ENCODE peak calls at places on chromosomes 1 and 21, in five cellular contexts. One of them, this sample, is unnamed.

GRCh38 chr1:154998818-154999650 is 3.6 kb upstream of the ZBTB7B start:
- DNase-seq in Daoy: peak
- DNase-seq in thoracic aorta: no peak
- DNase-seq in D341Med: peak
- DNase-seq in coronary artery: peak
- DNase-seq in this sample: peak

GRCh38 chr1:3501856-3502665 is 47.6 kb downstream of the ARHGEF16 start:
- DNase-seq in coronary artery: peak
- DNase-seq in Daoy: peak
- DNase-seq in D341Med: peak
- DNase-seq in thoracic aorta: no peak
- DNase-seq in this sample: no peak

GRCh38 chr1:245270063-245270462 is 115.3 kb downstream of the KIF26B start:
- DNase-seq in Daoy: no peak
- DNase-seq in D341Med: no peak
- DNase-seq in coronary artery: no peak
- DNase-seq in thoracic aorta: no peak
- DNase-seq in this sample: no peak

GRCh38 chr1:204130178-204130577 is 21.7 kb downstream of the ETNK2 start:
- DNase-seq in thoracic aorta: no peak
- DNase-seq in D341Med: no peak
- DNase-seq in Daoy: peak
- DNase-seq in coronary artery: no peak
- DNase-seq in this sample: no peak

GRCh38 chr21:38386967-38387366 is 111.3 kb downstream of the ERG start:
- DNase-seq in thoracic aorta: no peak
- DNase-seq in coronary artery: no peak
- DNase-seq in D341Med: no peak
- DNase-seq in Daoy: peak
- DNase-seq in this sample: no peak

GRCh38 chr1:52707927-52708655 is 9.9 kb upstream of the COA7 start:
- DNase-seq in Daoy: peak
- DNase-seq in thoracic aorta: no peak
- DNase-seq in coronary artery: no peak
- DNase-seq in D341Med: no peak
- DNase-seq in this sample: peak

GRCh38 chr1:82269466-82269865 is 468.7 kb downstream of the ADGRL2 start:
- DNase-seq in D341Med: no peak
- DNase-seq in coronary artery: no peak
- DNase-seq in Daoy: peak
- DNase-seq in thoracic aorta: no peak
- DNase-seq in this sample: no peak

GRCh38 chr1:53686371-53687267 is 52.3 kb downstream of the GLIS1 start:
- DNase-seq in D341Med: no peak
- DNase-seq in Daoy: peak
- DNase-seq in thoracic aorta: no peak
- DNase-seq in coronary artery: no peak
- DNase-seq in this sample: no peak

GRCh38 chr1:192998536-192998935 is 60.6 kb downstream of the UCHL5 start:
- DNase-seq in coronary artery: no peak
- DNase-seq in Daoy: no peak
- DNase-seq in D341Med: no peak
- DNase-seq in thoracic aorta: no peak
- DNase-seq in this sample: no peak

GRCh38 chr1:212699104-212699838 is 369 bp downstream of the BATF3 start:
- DNase-seq in Daoy: peak
- DNase-seq in D341Med: peak
- DNase-seq in coronary artery: peak
- DNase-seq in thoracic aorta: peak
- DNase-seq in this sample: no peak

GRCh38 chr1:241722984-241723383 is 70.9 kb downstream of the WDR64 start:
- DNase-seq in thoracic aorta: no peak
- DNase-seq in Daoy: no peak
- DNase-seq in coronary artery: no peak
- DNase-seq in D341Med: no peak
- DNase-seq in this sample: no peak

GRCh38 chr1:26278835-26279597 is 870 bp upstream of the SH3BGRL3 start:
- DNase-seq in D341Med: no peak
- DNase-seq in Daoy: peak
- DNase-seq in thoracic aorta: no peak
- DNase-seq in coronary artery: no peak
- DNase-seq in this sample: peak

GRCh38 chr1:32666866-32667566 is 16.0 kb downstream of the RBBP4 start:
- DNase-seq in Daoy: no peak
- DNase-seq in D341Med: no peak
- DNase-seq in coronary artery: no peak
- DNase-seq in thoracic aorta: no peak
- DNase-seq in this sample: no peak

GRCh38 chr1:37718901-37719571 is 26.7 kb downstream of the CDCA8 start:
- DNase-seq in thoracic aorta: no peak
- DNase-seq in Daoy: no peak
- DNase-seq in D341Med: no peak
- DNase-seq in coronary artery: no peak
- DNase-seq in this sample: no peak